ENCODE peak calls at places on chromosomes 3 and 15, in ten cellular contexts. J is sigmoid colon, W is lower lobe of right lung, V is uterus, L is left ventricle myocardium inferior, S is body of pancreas, R is osteoblast, H is stomach, P is HCT116, Y is endodermal cell. X is an unnamed sample. For H3K4me1, the result is how much of the 10 kb centered on the place peaks cover.

GRCh38 chr15:66995257-66995656 is 70.1 kb upstream of the SMAD3 start:
- DNase-seq in L (no peak), H (no peak), V (no peak), Y (no peak), J (no peak), R (no peak), P (no peak), W (no peak), S (no peak), X (no peak)

GRCh38 chr15:39466428-39466827 is 114.5 kb upstream of the THBS1 start:
- DNase-seq in P (no peak), R (no peak), J (peak), S (peak), H (peak), V (peak), W (peak), Y (no peak), L (peak), X (no peak)

GRCh38 chr3:151584603-151585002 is 123.7 kb upstream of the IGSF10 start:
- DNase-seq in Y (no peak), L (no peak), R (no peak), H (no peak), S (no peak), J (no peak), P (no peak), W (no peak), V (no peak), X (peak)

GRCh38 chr3:128060473-128061381 is 8.5 kb downstream of the SEC61A1 start:
- DNase-seq in W (no peak), J (no peak), P (no peak), V (no peak), R (peak), S (no peak), L (no peak), H (no peak), Y (peak), X (peak)

GRCh38 chr3:38738630-38739395 is 77.2 kb downstream of the SCN10A start:
- DNase-seq in J (no peak), S (peak), L (no peak), P (peak), H (no peak), Y (peak), V (no peak), W (no peak), R (peak), X (peak)

GRCh38 chr15:95446854-95447253 is 883.6 kb upstream of the NR2F2 start:
- DNase-seq in J (no peak), V (no peak), S (no peak), H (no peak), W (no peak), R (no peak), L (no peak), Y (no peak), P (no peak), X (peak)

GRCh38 chr15:101307897-101308603 is 13.0 kb upstream of the SNRPA1 start:
- DNase-seq in J (peak), V (peak), S (no peak), P (no peak), R (peak), H (peak), W (peak), L (no peak), Y (peak), X (no peak)

GRCh38 chr3:54237788-54238502 is 115.6 kb downstream of the CACNA2D3 start:
- DNase-seq in W (no peak), S (no peak), L (no peak), P (no peak), J (no peak), H (no peak), V (no peak), Y (no peak), R (no peak), X (no peak)

GRCh38 chr3:154844863-154845262 is 235.3 kb upstream of the MME start:
- DNase-seq in P (no peak), W (no peak), J (no peak), R (no peak), H (no peak), L (no peak), Y (no peak), S (no peak), V (no peak), X (no peak)

GRCh38 chr3:94440767-94441493 is 378.1 kb downstream of the NSUN3 start:
- DNase-seq in L (no peak), Y (no peak), R (peak), P (no peak), W (no peak), H (no peak), J (no peak), S (no peak), V (no peak), X (peak)

GRCh38 chr3:37603722-37604121 is 258.0 kb upstream of the CTDSPL start:
- DNase-seq in P (no peak), J (no peak), S (no peak), V (no peak), L (no peak), Y (no peak), W (no peak), H (no peak), R (no peak), X (no peak)

GRCh38 chr15:94230886-94231727 is at the start of gene MCTP2:
- DNase-seq in S (peak), H (peak), W (peak), V (peak), P (peak), L (peak), Y (peak), J (peak), R (peak), X (peak)
- TF ChIP-seq CTCF in S (no peak), H (no peak), W (no peak), V (no peak), P (peak), L (no peak), Y (peak), J (no peak), R (no peak), X (no peak)

DNA sequence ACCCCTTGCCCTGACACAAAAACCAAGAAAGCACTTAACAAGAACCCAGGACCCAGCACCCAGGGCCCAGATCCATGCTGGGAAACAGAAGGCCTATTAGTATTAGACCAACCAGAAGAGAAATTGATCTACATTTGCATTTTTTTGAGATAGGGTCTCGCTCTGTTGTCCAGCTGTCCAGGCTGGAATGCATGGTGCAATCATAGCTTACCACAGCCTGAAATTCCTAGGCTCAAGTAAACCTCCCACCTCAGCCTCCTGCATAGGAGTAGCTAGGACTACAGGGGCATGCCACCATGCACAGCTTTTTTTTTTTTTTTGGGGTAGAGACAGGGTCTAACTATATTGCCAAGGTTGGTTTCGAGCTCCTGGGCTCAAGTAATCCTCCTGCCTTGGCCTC is 26.4 kb downstream of the CCDC12 start:
- DNase-seq in L (no peak), Y (no peak), W (no peak), H (no peak), P (no peak), S (no peak), J (no peak), V (no peak), R (no peak), X (no peak)
- H3K4me1 ChIP-seq in L (half or more), Y (under half), W (half or more), H (half or more), P (half or more), S (half or more), J (half or more), V (under half), R (under half), X (half or more)

GRCh38 chr15:63157066-63157890 is at the start of gene RPS27L:
- DNase-seq in Y (peak), W (peak), V (peak), R (peak), H (peak), J (peak), S (peak), P (peak), L (peak), X (peak)

GRCh38 chr15:63156708-63157065 is 590 bp downstream of the RPS27L start:
- DNase-seq in R (no peak), W (no peak), H (no peak), Y (peak), P (no peak), S (peak), V (peak), L (peak), J (peak), X (peak)

GRCh38 chr15:63155486-63155885 is 1.8 kb downstream of the RPS27L start:
- DNase-seq in R (no peak), J (no peak), V (no peak), P (no peak), Y (no peak), L (no peak), W (no peak), H (no peak), S (no peak), X (no peak)

GRCh38 chr15:63156086-63156707 is 1.1 kb downstream of the RPS27L start:
- DNase-seq in L (no peak), V (no peak), H (no peak), J (no peak), S (no peak), R (no peak), P (no peak), W (no peak), Y (no peak), X (peak)

DNA sequence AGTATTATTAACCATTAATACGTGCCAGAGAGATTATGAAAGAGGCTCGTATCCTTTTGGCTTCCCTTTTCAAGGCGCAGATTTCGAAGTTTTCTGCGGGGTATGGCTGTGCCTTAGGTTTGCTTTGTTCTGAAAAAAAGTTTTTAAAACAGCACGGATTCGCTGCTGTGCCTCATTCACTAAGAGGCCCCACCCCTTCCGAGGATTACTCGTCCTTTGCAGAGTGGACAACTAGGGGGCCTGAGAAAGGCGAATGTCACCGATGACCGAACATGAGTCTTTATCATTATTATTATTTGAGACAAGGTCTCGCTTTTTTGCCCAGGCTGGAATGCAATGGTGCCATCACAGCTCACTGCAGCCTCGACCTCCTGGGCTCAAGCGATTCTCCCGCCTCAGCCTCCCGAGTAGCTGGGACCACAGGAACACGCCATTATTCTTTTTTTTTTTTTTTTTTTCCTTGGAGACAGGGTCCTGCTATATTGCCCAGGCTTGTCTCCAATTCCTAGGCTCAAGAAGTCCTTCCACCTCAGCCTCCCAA is 684 bp upstream of the RPS27L start:
- DNase-seq in H (peak), L (peak), W (no peak), P (peak), J (peak), S (peak), R (peak), Y (peak), V (peak), X (peak)
- TF ChIP-seq CTCF in H (no peak), L (peak), W (peak), P (peak), J (no peak), S (no peak), R (peak), Y (peak), V (no peak), X (no peak)

GRCh38 chr3:172166261-172166660 is 126.9 kb downstream of the FNDC3B start:
- DNase-seq in P (no peak), W (no peak), J (no peak), L (no peak), S (no peak), Y (no peak), H (no peak), R (no peak), V (no peak), X (no peak)
- H3K4me1 ChIP-seq in P (under half), W (under half), J (under half), L (half or more), S (under half), Y (under half), H (half or more), R (under half), V (under half), X (under half)

GRCh38 chr3:186653984-186654383 is 11.8 kb upstream of the HRG start:
- DNase-seq in H (no peak), J (no peak), W (no peak), V (no peak), P (peak), R (no peak), Y (peak), S (no peak), L (no peak), X (no peak)
- TF ChIP-seq CTCF in H (no peak), J (no peak), W (no peak), V (no peak), P (peak), R (no peak), Y (peak), S (no peak), L (no peak), X (peak)

GRCh38 chr15:78243491-78243941 is 9.2 kb upstream of the ACSBG1 start:
- DNase-seq in W (no peak), V (no peak), H (peak), Y (peak), J (peak), L (peak), P (no peak), S (peak), R (peak), X (no peak)
- H3K4me1 ChIP-seq in W (under half), V (under half), H (under half), Y (under half), J (under half), L (under half), P (under half), S (under half), R (under half), X (under half)

GRCh38 chr3:75341324-75342067 is 322.6 kb upstream of the FRG2C start:
- DNase-seq in P (no peak), Y (peak), H (no peak), L (no peak), S (no peak), V (no peak), W (no peak), R (no peak), J (no peak), X (no peak)
- TF ChIP-seq CTCF in P (no peak), Y (peak), H (no peak), L (no peak), S (no peak), V (no peak), W (no peak), R (no peak), J (no peak), X (no peak)

X was measured in endothelial cell of umbilical vein.